ENCODE peak calls at places on chromosomes 7 and 10, in eight cellular contexts. I, T, C, V, H, D, L and Q are unnamed samples.

GRCh38 chr7:102836206-102836938 is 76.4 kb upstream of the LRRC17 start:
- DNase-seq in T (peak), I (no peak), C (no peak), D (no peak), H (no peak), V (peak), L (no peak), Q (no peak)

GRCh38 chr10:88343761-88344484 is 239.2 kb downstream of the RNLS start:
- DNase-seq in V (no peak), H (no peak), C (no peak), L (no peak), D (no peak), I (no peak), T (no peak), Q (no peak)

GRCh38 chr10:72800000-72800740 is 93.4 kb upstream of the OIT3 start:
- DNase-seq in T (no peak), L (no peak), H (no peak), V (peak), I (no peak), D (no peak), C (no peak), Q (no peak)

GRCh38 chr10:58177362-58177947 is 90.2 kb downstream of the IPMK start:
- DNase-seq in I (no peak), T (peak), V (peak), L (no peak), H (no peak), C (no peak), D (no peak), Q (no peak)

GRCh38 chr7:45239486-45239885 is 81.9 kb downstream of the RAMP3 start:
- DNase-seq in I (no peak), V (peak), L (no peak), T (peak), D (no peak), C (peak), H (no peak), Q (no peak)

GRCh38 chr10:3873728-3874461 is 88.9 kb upstream of the KLF6 start:
- DNase-seq in I (no peak), C (no peak), T (peak), H (no peak), D (no peak), V (peak), L (no peak), Q (no peak)

GRCh38 chr7:133139350-133139749 is 57.5 kb upstream of the CHCHD3 start:
- DNase-seq in I (no peak), D (no peak), L (no peak), T (no peak), V (peak), H (no peak), C (no peak), Q (no peak)

GRCh38 chr7:74525881-74526280 is 72.2 kb downstream of the GTF2IRD1 start:
- DNase-seq in T (no peak), D (no peak), L (no peak), H (no peak), V (no peak), C (no peak), I (no peak), Q (peak)

GRCh38 chr7:124085168-124085567 is 52.3 kb upstream of the TMEM229A start:
- DNase-seq in I (no peak), D (peak), V (no peak), C (no peak), T (no peak), L (no peak), H (no peak), Q (no peak)

GRCh38 chr10:60206735-60207134 is 182.9 kb downstream of the ANK3 start:
- DNase-seq in D (no peak), T (no peak), H (no peak), C (no peak), V (peak), L (no peak), I (no peak), Q (no peak)

GRCh38 chr7:41256186-41256945 is 446.5 kb downstream of the INHBA start:
- DNase-seq in H (no peak), V (peak), I (no peak), T (no peak), D (no peak), L (no peak), C (no peak), Q (no peak)

GRCh38 chr7:77309714-77310220 is 106.4 kb downstream of the GSAP start:
- DNase-seq in L (no peak), C (no peak), I (no peak), V (no peak), T (no peak), H (no peak), D (no peak), Q (no peak)

GRCh38 chr10:30000802-30001571 is 58.4 kb downstream of the JCAD start:
- DNase-seq in V (peak), D (peak), L (peak), I (no peak), H (no peak), T (no peak), C (peak), Q (no peak)

GRCh38 chr10:96395931-96396877 is 37.4 kb upstream of the OPALIN start:
- DNase-seq in D (peak), L (peak), V (peak), H (peak), I (peak), T (peak), C (peak), Q (peak)

GRCh38 chr10:78977761-78978305 is 90.9 kb upstream of the ZMIZ1 start:
- DNase-seq in C (no peak), L (peak), D (peak), I (no peak), V (peak), H (no peak), T (no peak), Q (no peak)

GRCh38 chr10:66162560-66163143 is 763.2 kb upstream of the LRRTM3 start:
- DNase-seq in L (no peak), H (no peak), D (no peak), C (no peak), I (no peak), T (no peak), V (no peak), Q (no peak)

GRCh38 chr10:80470266-80470665 is 16.2 kb downstream of the TSPAN14 start:
- DNase-seq in L (no peak), V (no peak), T (no peak), D (no peak), H (no peak), I (no peak), C (no peak), Q (no peak)

GRCh38 chr7:107014381-107015023 is 30.0 kb upstream of the PRKAR2B start:
- DNase-seq in H (no peak), I (no peak), V (peak), L (no peak), C (no peak), D (no peak), T (no peak), Q (no peak)

GRCh38 chr10:120582753-120583152 is 125.7 kb downstream of the PLPP4 start:
- DNase-seq in L (no peak), I (no peak), D (no peak), C (no peak), T (no peak), H (no peak), V (no peak), Q (no peak)

GRCh38 chr7:101858437-101859385 is 41.3 kb downstream of the CUX1 start:
- DNase-seq in D (peak), V (no peak), T (no peak), C (no peak), I (no peak), L (no peak), H (no peak), Q (no peak)

GRCh38 chr10:31353574-31353973 is 34.6 kb downstream of the ZEB1 start:
- DNase-seq in V (peak), C (no peak), H (no peak), D (no peak), T (peak), I (no peak), L (no peak), Q (no peak)

GRCh38 chr7:148234715-148235114 is 355.9 kb upstream of the C7orf33 start:
- DNase-seq in H (no peak), V (no peak), L (no peak), I (no peak), D (no peak), C (no peak), T (no peak), Q (no peak)

GRCh38 chr7:49483142-49483541 is 290.3 kb upstream of the VWC2 start:
- DNase-seq in T (no peak), V (no peak), C (no peak), H (no peak), D (no peak), L (no peak), I (no peak), Q (no peak)

GRCh38 chr7:24913791-24914464 is 66.0 kb downstream of the OSBPL3 start:
- DNase-seq in T (no peak), H (no peak), V (no peak), L (no peak), I (no peak), C (no peak), D (no peak), Q (no peak)

GRCh38 chr7:24574365-24574764 is 1.1 kb downstream of the PALS2 start:
- DNase-seq in D (no peak), C (no peak), H (no peak), T (no peak), L (no peak), I (no peak), V (peak), Q (no peak)

GRCh38 chr7:90706067-90706716 is 110.1 kb downstream of the CDK14 start:
- DNase-seq in I (no peak), V (peak), D (no peak), T (no peak), H (no peak), L (no peak), C (no peak), Q (no peak)

GRCh38 chr7:113831509-113831908 is 87.3 kb downstream of the PPP1R3A start:
- DNase-seq in C (no peak), I (no peak), V (peak), L (no peak), D (no peak), T (no peak), H (no peak), Q (no peak)

GRCh38 chr7:105885386-105886111 is 9.2 kb upstream of the ATXN7L1 start:
- DNase-seq in C (no peak), D (peak), V (no peak), L (no peak), H (no peak), I (peak), T (no peak), Q (no peak)

GRCh38 chr7:26638140-26638539 is 226.2 kb downstream of the SKAP2 start:
- DNase-seq in H (no peak), I (no peak), T (no peak), D (no peak), V (no peak), C (no peak), L (no peak), Q (no peak)

GRCh38 chr7:105638324-105638723 is 57.0 kb upstream of the EFCAB10 start:
- DNase-seq in H (no peak), I (no peak), C (no peak), L (no peak), D (no peak), T (no peak), V (no peak), Q (no peak)

DNA sequence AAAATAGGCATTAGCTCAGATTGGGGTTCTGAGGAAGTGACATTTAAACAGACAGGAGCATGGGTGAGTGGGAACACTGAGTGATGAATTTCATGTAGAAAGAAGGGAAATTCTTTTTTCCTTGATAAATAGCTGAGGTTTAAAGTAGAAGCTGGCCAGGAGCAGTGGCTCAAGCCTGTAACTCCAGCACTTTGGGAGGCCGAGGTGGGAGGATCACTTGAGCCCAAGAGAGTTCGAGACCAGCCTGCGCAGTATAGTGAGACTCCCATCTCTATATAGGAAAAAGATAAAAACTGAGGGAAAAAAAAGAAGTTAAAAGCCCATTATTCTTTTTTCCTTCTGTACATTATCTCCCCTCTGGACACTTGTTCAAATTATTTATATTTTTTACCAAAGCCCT is 9.1 kb downstream of the HNRNPF start:
- DNase-seq in H (no peak), V (no peak), T (no peak), I (no peak), D (no peak), C (no peak), L (no peak), Q (no peak)
- H3K4me3 ChIP-seq in H (no peak), V (no peak), T (no peak), I (no peak), D (no peak), C (no peak), L (no peak), Q (no peak)

DNA sequence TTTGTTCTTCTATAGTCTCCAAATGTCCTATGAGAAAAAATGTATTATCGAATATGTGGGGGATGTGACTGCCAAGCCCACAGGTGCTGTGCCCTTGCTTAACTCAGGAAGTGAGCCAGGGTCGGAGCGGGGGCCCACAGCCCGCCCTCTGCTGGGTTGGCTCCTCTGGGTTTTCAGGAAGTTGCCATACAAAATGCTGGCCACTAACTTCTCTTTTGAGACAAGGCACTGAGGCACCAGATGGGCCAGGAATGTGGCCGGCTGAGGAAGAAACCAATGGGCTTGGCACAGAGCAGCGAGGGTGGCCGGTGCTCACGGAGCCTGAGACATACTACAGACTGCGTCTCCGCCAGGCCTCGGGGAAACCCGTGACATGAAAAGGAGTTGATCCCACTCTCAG is 58.9 kb downstream of the FAM53B start:
- DNase-seq in I (peak), C (no peak), D (peak), L (no peak), V (no peak), H (peak), T (no peak), Q (no peak)
- H3K27ac ChIP-seq in I (peak), C (peak), D (peak), L (no peak), V (no peak), H (peak), T (no peak), Q (peak)

DNA sequence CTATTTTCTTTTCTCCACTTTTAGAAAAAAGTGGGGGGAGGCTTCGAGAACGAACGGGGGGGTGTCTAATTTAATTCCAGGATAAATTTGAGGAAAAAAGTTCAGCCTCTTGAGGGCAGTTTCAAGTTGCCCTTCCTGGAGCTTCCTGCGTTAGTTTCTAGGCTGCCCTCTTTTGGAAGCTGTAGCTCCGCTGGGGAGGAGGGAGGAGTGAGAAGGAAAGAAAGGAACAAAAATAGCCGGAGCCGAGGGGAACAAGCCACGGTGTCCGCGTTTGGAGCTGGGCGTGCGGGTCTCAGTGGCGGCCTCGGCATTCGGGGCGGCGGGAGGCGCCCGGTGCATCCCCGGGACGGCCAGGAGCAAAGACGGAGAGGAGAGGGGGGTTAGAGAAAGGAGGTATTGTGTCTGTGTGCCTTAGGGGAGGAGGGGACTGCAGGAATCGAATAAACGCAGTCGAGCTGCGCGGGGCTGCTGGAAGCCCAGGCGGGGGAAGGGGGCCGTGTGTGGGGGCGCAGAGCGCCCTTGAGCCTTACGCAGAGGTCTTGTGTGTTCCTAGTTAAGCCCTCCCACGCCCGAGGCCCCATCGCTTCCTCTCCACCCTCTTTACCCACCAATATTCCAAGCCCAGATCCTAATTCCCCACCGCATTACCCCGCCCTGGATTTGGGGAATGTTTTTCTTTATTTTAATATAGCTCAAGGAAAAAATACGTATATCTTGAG is 2.0 kb upstream of the TNRC18 start:
- DNase-seq in I (peak), D (peak), T (peak), L (peak), C (no peak), H (peak), V (peak), Q (peak)
- TF ChIP-seq POLR2A in I (no peak), D (peak), T (peak), L (peak), C (peak), H (peak), V (no peak), Q (peak)

GRCh38 chr7:16398211-16399017 is 22.9 kb downstream of the CRPPA start:
- DNase-seq in D (peak), V (peak), I (no peak), C (no peak), T (no peak), L (no peak), H (no peak), Q (no peak)
- H3K4me3 ChIP-seq in D (no peak), V (no peak), I (no peak), C (no peak), T (no peak), L (no peak), H (no peak), Q (no peak)

GRCh38 chr7:27908534-27909165 is 168.7 kb downstream of the TAX1BP1 start:
- DNase-seq in C (no peak), I (no peak), H (no peak), L (no peak), T (no peak), V (no peak), D (no peak), Q (no peak)

GRCh38 chr7:27910341-27910740 is 170.4 kb downstream of the TAX1BP1 start:
- DNase-seq in L (no peak), T (no peak), V (peak), C (no peak), D (no peak), H (no peak), I (no peak), Q (no peak)

GRCh38 chr7:27914409-27914808 is 174.4 kb downstream of the TAX1BP1 start:
- DNase-seq in H (no peak), D (no peak), V (no peak), I (no peak), C (no peak), T (no peak), L (no peak), Q (no peak)

GRCh38 chr7:27912751-27913150 is 172.8 kb downstream of the TAX1BP1 start:
- DNase-seq in V (no peak), C (no peak), T (no peak), L (no peak), D (no peak), I (no peak), H (no peak), Q (no peak)

GRCh38 chr7:27911920-27912319 is 172.0 kb downstream of the TAX1BP1 start:
- DNase-seq in T (no peak), D (no peak), C (no peak), V (no peak), I (no peak), L (no peak), H (no peak), Q (no peak)
- H3K27ac ChIP-seq in T (no peak), D (no peak), C (no peak), V (no peak), I (no peak), L (no peak), H (no peak), Q (no peak)

GRCh38 chr10:133379152-133379800 is at the start of gene PAOX:
- DNase-seq in D (peak), H (peak), I (peak), L (peak), C (no peak), V (peak), T (peak), Q (no peak)

GRCh38 chr10:133378251-133379096 is 588 bp upstream of the PAOX start:
- DNase-seq in C (no peak), L (peak), D (peak), H (peak), V (peak), T (peak), I (peak), Q (no peak)

GRCh38 chr10:133381041-133381440 is 2.0 kb downstream of the PAOX start:
- DNase-seq in H (no peak), D (no peak), C (no peak), V (no peak), L (no peak), T (no peak), I (peak), Q (no peak)

GRCh38 chr10:133377818-133378250 is 1.2 kb upstream of the PAOX start:
- DNase-seq in I (peak), H (no peak), L (no peak), T (no peak), V (no peak), C (no peak), D (no peak), Q (no peak)

GRCh38 chr10:133379801-133380666 is 972 bp downstream of the PAOX start:
- DNase-seq in L (no peak), D (no peak), T (no peak), V (no peak), I (peak), C (no peak), H (no peak), Q (no peak)
- TF ChIP-seq POLR2A in L (no peak), D (no peak), T (no peak), V (no peak), I (no peak), C (no peak), H (no peak), Q (no peak)

DNA sequence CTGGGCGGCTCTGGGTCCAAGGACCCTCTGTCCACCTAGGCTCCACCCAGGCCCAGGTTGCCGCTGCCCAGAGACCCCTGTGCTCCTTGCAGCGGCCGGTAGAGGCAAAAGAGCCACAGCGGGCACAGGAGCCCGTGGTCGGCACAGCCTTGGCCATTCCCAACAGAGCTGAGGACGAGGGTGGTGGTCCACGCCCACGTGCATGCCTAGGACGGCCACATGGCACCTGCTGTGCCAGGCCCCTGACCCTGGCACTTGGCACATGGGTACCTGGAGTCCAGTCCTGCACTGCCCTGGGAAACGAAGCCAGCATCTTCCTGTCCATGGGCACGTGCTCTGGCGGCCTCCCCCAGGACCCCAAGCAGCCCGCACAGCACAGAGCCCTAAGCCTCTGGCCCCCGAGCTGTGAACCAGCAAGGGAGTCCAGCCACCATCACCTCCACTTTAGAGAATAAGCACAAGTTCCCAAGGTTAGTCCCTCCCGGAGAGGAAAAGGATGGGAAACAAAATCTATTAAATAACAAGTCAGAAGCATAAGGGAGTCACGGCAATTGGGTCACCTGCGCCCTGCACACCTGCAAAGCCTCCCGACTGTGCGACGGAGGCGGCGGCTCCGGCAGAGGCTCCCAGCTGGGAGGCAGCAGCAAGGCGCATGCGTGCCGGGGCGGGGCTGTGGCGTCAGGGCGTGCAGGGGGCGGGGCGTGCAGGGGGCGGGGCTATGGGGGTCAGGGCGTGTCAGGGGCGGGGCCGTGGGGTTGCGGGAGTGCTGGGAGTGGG is 59.1 kb downstream of the STK32C start:
- DNase-seq in T (peak), V (no peak), D (peak), I (peak), L (no peak), C (no peak), H (peak), Q (peak)
- H3K4me3 ChIP-seq in T (peak), V (peak), D (no peak), I (no peak), L (no peak), C (peak), H (no peak), Q (peak)